ENCODE peak calls at places on chromosomes 5 and 9, in ten cellular contexts. T is thyroid gland, Y is heart left ventricle, C is sigmoid colon, R is uterus, I is tibial nerve, H is upper lobe of left lung, O is HCT116, F is ovary, B is testis. P is an unnamed sample. For H3K27me3, the result is how much of the 10 kb centered on the place peaks cover.

GRCh38 chr5:89601880-89602279 is 718.9 kb upstream of the MEF2C start:
- DNase-seq in R (no peak), I (no peak), O (no peak), T (no peak), C (no peak), F (no peak), H (no peak), B (no peak), Y (no peak), P (no peak)

GRCh38 chr5:110965773-110966581 is 105.5 kb upstream of the TSLP start:
- DNase-seq in O (no peak), R (no peak), C (no peak), B (no peak), F (no peak), Y (no peak), T (no peak), I (no peak), H (no peak), P (no peak)

GRCh38 chr5:141850183-141850768 is 27.9 kb downstream of the PCDH1 start:
- DNase-seq in R (peak), C (no peak), F (peak), B (peak), I (no peak), T (peak), H (peak), Y (no peak), O (no peak), P (peak)

GRCh38 chr9:68747043-68747533 is 42.0 kb downstream of the PIP5K1B start:
- DNase-seq in O (no peak), B (no peak), Y (no peak), T (no peak), C (no peak), R (no peak), H (no peak), I (no peak), F (no peak), P (no peak)

GRCh38 chr5:151288180-151288579 is 15.4 kb downstream of the SLC36A3 start:
- DNase-seq in H (no peak), F (no peak), I (no peak), B (no peak), O (peak), T (no peak), C (no peak), Y (no peak), R (no peak), P (peak)

GRCh38 chr5:143536364-143536763 is 132.9 kb upstream of the NR3C1 start:
- DNase-seq in Y (peak), R (no peak), C (no peak), F (no peak), I (no peak), H (no peak), T (no peak), B (no peak), O (peak), P (no peak)

GRCh38 chr9:90099262-90099982 is 494.6 kb downstream of the GADD45G start:
- DNase-seq in R (no peak), F (no peak), C (no peak), Y (no peak), T (no peak), I (no peak), O (no peak), H (no peak), B (peak), P (no peak)

GRCh38 chr9:98577446-98577845 is 131.3 kb downstream of the GABBR2 start:
- DNase-seq in B (no peak), C (no peak), R (no peak), O (no peak), H (no peak), I (no peak), T (no peak), Y (no peak), F (no peak), P (no peak)

GRCh38 chr5:14108170-14108996 is 34.8 kb upstream of the TRIO start:
- DNase-seq in B (peak), I (peak), O (peak), H (no peak), Y (peak), T (peak), R (peak), C (peak), F (peak), P (peak)

GRCh38 chr5:160649304-160649703 is 202.7 kb downstream of the ATP10B start:
- DNase-seq in B (peak), R (no peak), C (no peak), H (no peak), I (no peak), Y (no peak), F (no peak), T (peak), O (no peak), P (no peak)

GRCh38 chr5:172806897-172807672 is 27.0 kb upstream of the ERGIC1 start:
- DNase-seq in Y (peak), I (peak), H (peak), F (peak), B (peak), R (peak), T (peak), C (peak), O (peak), P (peak)
- TF ChIP-seq POLR2A in Y (peak), I (peak), H (no peak), F (no peak), B (no peak), R (peak), T (no peak), C (peak), O (no peak), P (peak)

GRCh38 chr9:135267410-135267809 is 179.9 kb downstream of the OLFM1 start:
- DNase-seq in R (no peak), Y (no peak), F (no peak), C (no peak), H (no peak), I (no peak), B (no peak), O (no peak), T (no peak), P (no peak)
- H3K27me3 ChIP-seq in R (under half), Y (under half), F (under half), C (half or more), H (under half), I (under half), B (under half), O (under half), T (under half), P (under half)

GRCh38 chr9:114098660-114099522 is at the start of gene KIF12:
- DNase-seq in F (peak), O (peak), Y (no peak), B (peak), C (no peak), I (no peak), R (peak), H (peak), T (peak), P (peak)
- TF ChIP-seq POLR2A in F (no peak), O (no peak), Y (no peak), B (no peak), C (no peak), I (no peak), R (no peak), H (no peak), T (no peak), P (no peak)

GRCh38 chr9:136626740-136627642 is 35.7 kb upstream of the EGFL7 start:
- DNase-seq in B (no peak), R (no peak), H (peak), O (no peak), F (no peak), C (no peak), I (no peak), Y (no peak), T (no peak), P (no peak)

GRCh38 chr9:136625101-136626065 is 37.3 kb upstream of the EGFL7 start:
- DNase-seq in T (peak), R (peak), I (peak), Y (peak), O (no peak), B (peak), H (peak), F (peak), C (peak), P (peak)

GRCh38 chr9:136624184-136624951 is 38.3 kb upstream of the EGFL7 start:
- DNase-seq in B (no peak), R (no peak), H (peak), Y (peak), C (no peak), I (no peak), T (no peak), F (no peak), O (no peak), P (no peak)

GRCh38 chr9:136627703-136628102 is 35.0 kb upstream of the EGFL7 start:
- DNase-seq in C (no peak), B (no peak), I (no peak), O (no peak), F (no peak), H (peak), R (no peak), T (no peak), Y (no peak), P (no peak)

DNA sequence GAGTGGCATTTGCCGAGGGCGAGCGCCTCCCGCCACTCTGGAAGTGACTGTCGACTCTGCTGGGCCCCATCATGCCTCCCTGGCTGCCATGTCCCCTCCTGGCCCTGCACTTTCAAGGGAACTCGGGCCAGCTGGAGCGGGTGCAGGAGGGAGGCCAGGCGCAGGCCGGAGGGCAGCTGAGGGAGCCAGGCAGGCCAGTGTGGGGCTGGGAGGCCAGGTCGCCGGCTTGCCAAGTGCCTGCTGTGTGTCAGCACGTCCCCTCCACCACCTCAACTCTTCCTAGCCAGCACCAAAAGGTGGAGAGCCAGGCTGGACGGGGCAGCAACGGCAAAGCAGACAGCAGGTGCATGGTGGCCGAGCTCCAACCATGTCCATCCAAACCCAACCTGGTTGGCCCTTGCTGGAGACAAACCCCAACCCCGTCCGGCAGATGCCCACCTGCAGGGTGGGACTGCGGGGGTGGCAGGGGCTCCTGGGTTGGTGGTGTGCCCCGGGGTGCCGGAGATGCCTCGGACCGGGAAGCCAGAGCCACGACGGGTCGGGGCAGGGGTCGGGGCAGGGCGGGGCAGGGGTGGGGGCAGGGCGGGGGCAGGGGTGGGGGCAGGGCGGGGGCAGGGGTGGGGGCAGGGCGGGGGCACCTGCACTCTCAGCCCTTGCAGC is 36.5 kb upstream of the EGFL7 start:
- DNase-seq in T (no peak), B (no peak), H (peak), O (no peak), F (no peak), Y (peak), C (no peak), R (no peak), I (no peak), P (no peak)
- H3K27me3 ChIP-seq in T (under half), B (under half), H (under half), O (under half), F (under half), Y (under half), C (under half), R (under half), I (under half), P (under half)

GRCh38 chr5:150211156-150212030 is 21.5 kb downstream of the SLC6A7 start:
- DNase-seq in T (no peak), F (no peak), C (no peak), B (no peak), Y (no peak), O (no peak), I (no peak), R (no peak), H (peak), P (no peak)
- TF ChIP-seq POLR2A in T (no peak), F (no peak), C (no peak), B (no peak), Y (no peak), O (no peak), I (no peak), R (no peak), H (no peak), P (no peak)

DNA sequence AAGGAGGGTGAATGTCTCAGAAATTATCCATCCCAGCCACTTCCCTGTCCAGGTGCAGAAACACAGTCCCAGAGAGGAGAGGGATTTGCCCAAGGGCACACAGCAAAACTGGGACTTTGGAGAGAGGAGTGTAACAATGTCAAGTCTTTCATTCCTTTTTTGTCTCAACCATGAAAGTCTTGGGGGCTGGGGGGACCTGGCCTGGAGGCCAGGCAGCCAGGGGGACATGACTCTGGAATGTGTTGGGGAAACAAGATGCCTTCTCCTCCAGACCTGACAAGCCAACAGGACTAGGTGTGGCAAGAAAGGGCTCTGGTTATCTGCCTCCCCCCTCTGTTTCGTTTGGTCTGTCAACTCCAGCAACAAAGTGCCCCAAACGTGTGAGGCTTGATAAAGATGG is 13.9 kb upstream of the HAND1 start:
- DNase-seq in R (no peak), F (no peak), I (no peak), T (no peak), C (peak), B (no peak), H (no peak), O (no peak), Y (no peak), P (no peak)
- H3K27me3 ChIP-seq in R (under half), F (under half), I (under half), T (under half), C (under half), B (under half), H (under half), O (under half), Y (under half), P (under half)

GRCh38 chr5:134438641-134439621 is 27.2 kb upstream of the CDKN2AIPNL start:
- DNase-seq in T (peak), R (peak), I (peak), Y (peak), B (peak), H (no peak), C (peak), O (no peak), F (peak), P (peak)
- TF ChIP-seq POLR2A in T (no peak), R (no peak), I (no peak), Y (no peak), B (no peak), H (no peak), C (no peak), O (no peak), F (no peak), P (no peak)

GRCh38 chr5:16180789-16181082 is 1.1 kb upstream of the MARCHF11 start:
- DNase-seq in C (no peak), Y (no peak), T (no peak), R (no peak), H (no peak), O (no peak), F (no peak), I (no peak), B (peak), P (no peak)
- H3K27me3 ChIP-seq in C (half or more), Y (under half), T (under half), R (under half), H (under half), O (under half), F (under half), I (under half), B (under half), P (under half)

DNA sequence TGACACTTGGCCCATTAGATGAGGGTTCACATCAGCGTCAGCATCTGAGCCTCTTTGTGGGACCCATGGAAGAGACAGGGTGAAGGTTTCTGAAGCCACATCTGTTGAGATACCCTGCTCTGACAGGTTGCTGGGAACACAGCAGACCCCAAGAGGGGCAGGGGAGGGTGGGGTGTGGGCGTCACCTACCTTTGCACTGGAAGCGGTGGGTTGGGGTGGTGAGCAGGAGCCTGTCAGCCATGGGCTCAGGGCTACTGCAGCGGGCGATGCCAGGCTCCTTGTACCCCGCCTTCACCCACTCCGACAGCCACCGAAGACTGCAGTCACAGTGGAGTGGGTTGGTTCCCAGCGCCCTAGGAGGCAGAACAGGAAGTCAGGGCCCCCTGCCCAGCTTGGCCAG is 131.5 kb upstream of the PANK3 start:
- DNase-seq in B (no peak), F (no peak), R (no peak), O (no peak), C (no peak), I (no peak), Y (no peak), T (no peak), H (peak), P (no peak)
- TF ChIP-seq POLR2A in B (no peak), F (no peak), R (no peak), O (no peak), C (no peak), I (no peak), Y (no peak), T (no peak), H (no peak), P (no peak)

DNA sequence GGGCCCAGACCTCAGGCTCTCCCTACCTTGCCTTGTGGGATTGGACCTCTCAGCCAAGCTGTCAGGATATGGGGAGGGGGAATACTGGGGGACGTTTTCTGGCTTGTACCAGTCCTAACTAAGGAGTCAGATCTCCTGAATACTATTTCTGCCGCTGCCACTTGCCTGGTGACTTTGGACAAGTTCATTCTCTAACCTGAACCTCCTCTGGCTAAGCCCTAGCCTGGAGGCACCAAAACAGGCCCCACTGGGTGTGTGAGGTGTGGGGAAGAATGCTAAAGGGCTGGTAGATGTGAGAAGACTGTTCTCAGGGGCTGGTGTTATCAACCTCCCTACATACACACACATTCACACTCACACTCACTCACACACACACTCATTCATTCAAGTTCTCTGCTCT is 1.1 kb downstream of the SLC6A7 start:
- DNase-seq in T (no peak), I (no peak), H (no peak), F (no peak), R (no peak), C (no peak), O (no peak), Y (no peak), B (no peak), P (no peak)
- H3K27me3 ChIP-seq in T (under half), I (under half), H (under half), F (under half), R (under half), C (under half), O (under half), Y (under half), B (under half), P (under half)